ENCODE peak calls at places on chromosomes 7 and 10, in ten cellular contexts. I is IMR-90, U is adrenal gland, R is GM13977, Y is fibroblast of the aortic adventitia, H is transverse colon, L is fibroblast of lung, X is lower lobe of right lung, T is mesothelial cell of epicardium, F is AG09309. N is an unnamed sample.

GRCh38 chr7:141533149-141533949 is 17.9 kb upstream of the AGK start:
- DNase-seq in I (peak), U (peak), R (peak), Y (peak), H (peak), L (peak), X (peak), T (peak), F (peak), N (peak)

GRCh38 chr7:64888901-64889685 is 14.0 kb upstream of the ZNF273 start:
- DNase-seq in I (no peak), U (no peak), R (peak), Y (peak), H (peak), L (peak), X (peak), T (peak), F (no peak), N (no peak)

GRCh38 chr7:157686285-157686894 is 349.6 kb downstream of the DNAJB6 start:
- DNase-seq in I (no peak), U (no peak), R (no peak), Y (no peak), H (no peak), L (no peak), X (no peak), T (no peak), F (no peak), N (no peak)

GRCh38 chr7:24318326-24318725 is 34.3 kb downstream of the NPY start:
- DNase-seq in I (no peak), U (no peak), R (peak), Y (no peak), H (no peak), L (no peak), X (no peak), T (no peak), F (no peak), N (no peak)

GRCh38 chr7:128860158-128861073 is 2.2 kb upstream of the ATP6V1F start:
- DNase-seq in I (peak), U (no peak), R (no peak), Y (peak), H (no peak), L (peak), X (no peak), T (no peak), F (no peak), N (peak)

GRCh38 chr7:142477079-142477651 is 219.3 kb upstream of the PRSS58 start:
- DNase-seq in I (peak), U (no peak), R (no peak), Y (peak), H (no peak), L (peak), X (no peak), T (no peak), F (peak), N (no peak)

GRCh38 chr10:95909591-95909990 is 1.8 kb downstream of the CC2D2B start:
- DNase-seq in I (no peak), U (no peak), R (no peak), Y (no peak), H (no peak), L (no peak), X (no peak), T (no peak), F (no peak), N (no peak)

GRCh38 chr7:55477781-55478374 is 94.4 kb downstream of the VOPP1 start:
- DNase-seq in I (peak), U (peak), R (no peak), Y (peak), H (no peak), L (peak), X (no peak), T (no peak), F (peak), N (peak)

GRCh38 chr7:100430450-100431285 is 1.0 kb downstream of the MEPCE start:
- DNase-seq in I (peak), U (no peak), R (no peak), Y (no peak), H (peak), L (no peak), X (peak), T (no peak), F (no peak), N (no peak)

GRCh38 chr10:130016095-130016494 is 52.0 kb upstream of the EBF3 start:
- DNase-seq in I (no peak), U (no peak), R (no peak), Y (no peak), H (no peak), L (no peak), X (no peak), T (no peak), F (no peak), N (no peak)

GRCh38 chr10:61108880-61109279 is 164.9 kb upstream of the RHOBTB1 start:
- DNase-seq in I (no peak), U (no peak), R (no peak), Y (no peak), H (no peak), L (no peak), X (no peak), T (no peak), F (no peak), N (no peak)

GRCh38 chr10:112303528-112303927 is 20.3 kb downstream of the TECTB start:
- DNase-seq in I (no peak), U (no peak), R (no peak), Y (no peak), H (no peak), L (no peak), X (no peak), T (no peak), F (no peak), N (no peak)

GRCh38 chr10:102713483-102713813 is 749 bp downstream of the ARL3 start:
- DNase-seq in I (peak), U (no peak), R (no peak), Y (no peak), H (no peak), L (no peak), X (no peak), T (no peak), F (no peak), N (no peak)

GRCh38 chr7:83850941-83851340 is 202.0 kb upstream of the SEMA3E start:
- DNase-seq in I (no peak), U (no peak), R (no peak), Y (no peak), H (no peak), L (no peak), X (no peak), T (no peak), F (no peak), N (no peak)

GRCh38 chr10:12228851-12229250 is 32.9 kb downstream of the CDC123 start:
- DNase-seq in I (no peak), U (no peak), R (no peak), Y (no peak), H (no peak), L (no peak), X (no peak), T (no peak), F (no peak), N (no peak)

GRCh38 chr10:71363936-71364335 is 32.8 kb upstream of the CDH23 start:
- DNase-seq in I (no peak), U (no peak), R (no peak), Y (no peak), H (no peak), L (no peak), X (no peak), T (no peak), F (no peak), N (no peak)

GRCh38 chr10:113084031-113084430 is 134.0 kb downstream of the TCF7L2 start:
- DNase-seq in I (peak), U (no peak), R (no peak), Y (no peak), H (no peak), L (no peak), X (no peak), T (no peak), F (no peak), N (no peak)

GRCh38 chr7:51471199-51472016 is 154.8 kb upstream of the COBL start:
- DNase-seq in I (no peak), U (no peak), R (no peak), Y (no peak), H (no peak), L (no peak), X (no peak), T (no peak), F (no peak), N (no peak)

GRCh38 chr10:118721005-118721876 is 33.5 kb downstream of the CACUL1 start:
- DNase-seq in I (peak), U (peak), R (peak), Y (peak), H (peak), L (peak), X (no peak), T (peak), F (no peak), N (peak)

GRCh38 chr7:3201306-3201705 is 99.7 kb upstream of the SDK1 start:
- DNase-seq in I (no peak), U (no peak), R (no peak), Y (no peak), H (no peak), L (no peak), X (no peak), T (no peak), F (no peak), N (no peak)

GRCh38 chr10:83425306-83425705 is 714.0 kb upstream of the GHITM start:
- DNase-seq in I (no peak), U (no peak), R (no peak), Y (no peak), H (no peak), L (no peak), X (no peak), T (no peak), F (no peak), N (no peak)

GRCh38 chr7:27576360-27576944 is 86.2 kb downstream of the HIBADH start:
- DNase-seq in I (peak), U (no peak), R (peak), Y (peak), H (no peak), L (peak), X (no peak), T (no peak), F (peak), N (no peak)

GRCh38 chr7:135441791-135442190 is 68.1 kb downstream of the CNOT4 start:
- DNase-seq in I (peak), U (no peak), R (peak), Y (peak), H (no peak), L (peak), X (no peak), T (no peak), F (no peak), N (no peak)

GRCh38 chr10:122085423-122085911 is 96.5 kb downstream of the TACC2 start:
- DNase-seq in I (no peak), U (no peak), R (no peak), Y (no peak), H (no peak), L (no peak), X (no peak), T (no peak), F (no peak), N (no peak)

GRCh38 chr7:137086896-137087295 is 218.4 kb downstream of the CHRM2 start:
- DNase-seq in I (no peak), U (no peak), R (no peak), Y (no peak), H (no peak), L (no peak), X (no peak), T (no peak), F (no peak), N (no peak)

GRCh38 chr7:137097111-137097510 is 228.7 kb downstream of the CHRM2 start:
- DNase-seq in I (peak), U (no peak), R (no peak), Y (peak), H (no peak), L (peak), X (no peak), T (no peak), F (no peak), N (no peak)

GRCh38 chr7:137093198-137093597 is 224.7 kb downstream of the CHRM2 start:
- DNase-seq in I (no peak), U (no peak), R (no peak), Y (no peak), H (no peak), L (no peak), X (no peak), T (no peak), F (no peak), N (no peak)

GRCh38 chr7:137096607-137097006 is 228.2 kb downstream of the CHRM2 start:
- DNase-seq in I (peak), U (no peak), R (no peak), Y (peak), H (no peak), L (peak), X (no peak), T (no peak), F (no peak), N (no peak)

DNA sequence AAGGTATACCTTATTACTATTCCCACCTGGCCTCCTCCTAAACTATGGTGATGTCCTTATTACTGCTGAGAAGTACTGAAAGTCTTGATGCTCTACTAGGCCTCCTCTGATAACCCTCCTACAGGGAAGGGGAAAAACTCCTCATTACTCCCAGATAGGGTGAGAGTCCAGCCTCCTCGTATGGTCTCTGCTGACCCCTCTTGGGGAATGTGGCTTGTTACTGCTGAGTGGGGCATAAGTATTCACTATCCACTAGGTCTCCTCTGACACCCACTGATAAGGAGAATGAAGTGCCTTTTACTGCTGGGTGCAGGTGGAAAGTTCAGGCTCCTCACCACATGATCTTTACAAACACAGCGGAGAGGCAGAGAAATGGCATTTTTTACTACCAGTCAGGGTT is 222.9 kb downstream of the CHRM2 start:
- DNase-seq in I (no peak), U (no peak), R (no peak), Y (no peak), H (no peak), L (peak), X (no peak), T (no peak), F (no peak), N (no peak)
- TF ChIP-seq CTCF in I (peak), U (no peak), R (peak), Y (no peak), H (no peak), L (peak), X (peak), T (no peak), F (peak), N (peak)

DNA sequence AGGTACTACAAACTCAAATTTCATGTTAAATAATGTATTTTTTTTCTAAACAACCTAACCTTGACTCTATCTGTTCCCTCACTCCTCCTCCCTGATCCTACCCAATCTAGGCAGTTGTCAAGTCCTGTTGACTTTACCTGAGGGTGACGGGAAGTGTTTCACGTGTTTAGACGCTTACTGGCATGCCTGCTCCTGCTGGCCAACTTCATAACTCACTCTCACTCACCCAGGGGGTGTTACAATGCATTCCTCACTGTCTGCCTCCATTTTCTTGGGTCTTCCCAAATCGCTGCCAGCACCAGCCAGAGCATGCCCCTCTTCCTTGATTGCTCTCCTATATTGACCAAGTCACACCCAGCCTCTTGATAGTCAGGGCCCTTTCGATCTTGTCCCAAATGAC is 28.3 kb downstream of the CRCP start:
- DNase-seq in I (no peak), U (no peak), R (no peak), Y (no peak), H (no peak), L (no peak), X (no peak), T (no peak), F (no peak), N (no peak)
- TF ChIP-seq CTCF in I (no peak), U (no peak), R (no peak), Y (no peak), H (no peak), L (no peak), X (no peak), T (no peak), F (no peak), N (no peak)

GRCh38 chr7:5043661-5044060 is 2.0 kb upstream of the RBAK start:
- DNase-seq in I (no peak), U (no peak), R (no peak), Y (no peak), H (no peak), L (no peak), X (no peak), T (no peak), F (no peak), N (no peak)

GRCh38 chr7:5041047-5041446 is 4.6 kb upstream of the RBAK start:
- DNase-seq in I (no peak), U (no peak), R (no peak), Y (no peak), H (no peak), L (no peak), X (no peak), T (no peak), F (no peak), N (no peak)

GRCh38 chr7:5045558-5046396 is at the start of gene RBAK:
- DNase-seq in I (peak), U (peak), R (peak), Y (peak), H (peak), L (peak), X (peak), T (peak), F (peak), N (peak)
- TF ChIP-seq CTCF in I (no peak), U (no peak), R (no peak), Y (no peak), H (peak), L (no peak), X (no peak), T (no peak), F (no peak), N (no peak)

DNA sequence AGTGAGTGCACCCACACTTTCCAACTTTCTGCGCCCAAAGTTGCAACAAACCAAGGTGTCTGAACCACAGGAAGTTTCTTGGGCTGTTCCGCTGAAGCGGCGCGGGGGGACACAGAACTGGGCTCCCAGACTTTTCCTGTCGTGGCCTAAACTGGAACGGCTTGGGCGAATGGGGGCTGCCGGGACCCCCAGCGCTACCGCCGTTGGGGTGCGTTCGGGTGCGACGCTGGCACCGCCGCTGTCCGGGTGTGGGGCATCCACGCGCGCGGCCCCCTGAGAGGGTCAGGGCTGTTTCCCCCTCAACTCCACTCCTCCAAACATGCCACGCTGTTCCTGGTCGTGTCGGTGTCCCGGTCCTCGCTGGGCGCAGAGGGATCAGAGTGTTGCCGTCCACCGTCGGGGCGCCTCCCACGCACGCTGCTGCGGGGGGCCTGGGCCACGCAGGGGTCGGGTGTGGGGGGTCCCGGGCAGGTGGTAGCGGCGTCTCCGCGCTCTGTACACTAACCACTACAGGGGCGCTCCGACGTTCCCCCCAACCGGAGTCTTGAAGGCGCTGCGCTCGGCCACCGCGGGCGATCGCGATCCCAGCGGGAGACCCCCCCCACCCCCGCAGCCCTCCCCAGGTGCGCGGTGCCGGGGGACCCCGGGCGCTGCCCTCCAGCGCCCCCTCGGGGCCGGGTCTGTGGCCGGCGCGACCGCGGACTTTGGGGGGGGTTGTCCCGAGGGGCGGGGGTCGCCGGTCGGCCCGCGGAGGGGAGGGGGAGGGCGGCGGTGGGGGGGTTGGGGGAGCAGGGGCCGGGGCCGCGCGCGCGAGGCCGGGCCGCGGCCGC is 2.2 kb upstream of the CUX1 start:
- DNase-seq in I (peak), U (peak), R (peak), Y (no peak), H (peak), L (peak), X (peak), T (peak), F (no peak), N (no peak)
- TF ChIP-seq CTCF in I (peak), U (peak), R (peak), Y (peak), H (no peak), L (peak), X (peak), T (peak), F (peak), N (peak)

GRCh38 chr10:48981310-48981907 is 41.8 kb upstream of the LRRC18 start:
- DNase-seq in I (peak), U (peak), R (peak), Y (peak), H (peak), L (peak), X (peak), T (peak), F (no peak), N (peak)

GRCh38 chr10:48974757-48975156 is 35.1 kb upstream of the LRRC18 start:
- DNase-seq in I (no peak), U (no peak), R (no peak), Y (no peak), H (no peak), L (no peak), X (no peak), T (no peak), F (no peak), N (no peak)

GRCh38 chr10:48973065-48973464 is 33.4 kb upstream of the LRRC18 start:
- DNase-seq in I (peak), U (no peak), R (no peak), Y (no peak), H (no peak), L (no peak), X (no peak), T (no peak), F (no peak), N (no peak)

GRCh38 chr10:48978318-48978717 is 38.7 kb upstream of the LRRC18 start:
- DNase-seq in I (no peak), U (no peak), R (no peak), Y (no peak), H (no peak), L (no peak), X (no peak), T (no peak), F (no peak), N (no peak)

DNA sequence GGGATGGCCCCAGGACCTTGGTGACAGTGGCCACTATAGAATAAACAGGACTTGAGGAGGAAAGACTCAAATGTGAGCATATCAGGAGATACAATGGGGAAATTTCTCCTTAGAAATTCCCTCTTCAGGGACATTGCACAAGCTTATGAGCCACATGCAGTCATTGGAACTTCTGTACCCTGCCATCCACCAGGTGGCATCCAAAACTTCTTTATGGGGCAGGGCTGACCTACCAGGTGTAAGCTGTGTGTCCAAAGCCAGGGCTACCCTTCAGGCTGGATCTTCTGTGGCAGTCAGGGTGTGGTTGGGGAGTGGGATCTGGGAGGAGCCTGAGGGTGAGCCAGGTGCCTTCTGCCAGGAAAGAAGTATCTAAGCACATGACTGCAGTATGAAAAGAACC is 36.6 kb upstream of the LRRC18 start:
- DNase-seq in I (peak), U (peak), R (no peak), Y (peak), H (no peak), L (peak), X (no peak), T (no peak), F (no peak), N (no peak)
- TF ChIP-seq CTCF in I (peak), U (peak), R (peak), Y (peak), H (no peak), L (no peak), X (peak), T (no peak), F (peak), N (peak)

GRCh38 chr10:86371691-86372090 is 5.1 kb upstream of the GRID1 start:
- DNase-seq in I (no peak), U (peak), R (no peak), Y (no peak), H (no peak), L (no peak), X (no peak), T (no peak), F (no peak), N (no peak)
- TF ChIP-seq CTCF in I (no peak), U (no peak), R (no peak), Y (no peak), H (no peak), L (no peak), X (no peak), T (no peak), F (no peak), N (no peak)